ENCODE peak calls at places on chromosomes 7 and 10, in four cellular contexts. One of them, this sample, is unnamed.

GRCh38 chr10:70595566-70596016 is 7.0 kb downstream of the PRF1 start:
- DNase-seq in mesendoderm: no peak
- DNase-seq in neuronal stem cell: no peak
- DNase-seq in H1: no peak
- DNase-seq in this sample: peak

GRCh38 chr7:39645482-39646407 is 22.4 kb downstream of the RALA start:
- DNase-seq in neuronal stem cell: no peak
- DNase-seq in H1: no peak
- DNase-seq in mesendoderm: no peak
- DNase-seq in this sample: no peak

GRCh38 chr7:156088115-156088514 is 275.9 kb upstream of the SHH start:
- DNase-seq in mesendoderm: no peak
- DNase-seq in H1: no peak
- DNase-seq in neuronal stem cell: no peak
- DNase-seq in this sample: no peak

GRCh38 chr10:15695852-15696251 is 23.9 kb downstream of the ITGA8 start:
- DNase-seq in H1: no peak
- DNase-seq in neuronal stem cell: no peak
- DNase-seq in mesendoderm: peak
- DNase-seq in this sample: no peak

GRCh38 chr7:4973728-4974198 is 14.8 kb upstream of the MMD2 start:
- DNase-seq in neuronal stem cell: peak
- DNase-seq in H1: peak
- DNase-seq in mesendoderm: peak
- DNase-seq in this sample: peak

GRCh38 chr10:34731885-34732701 is 83.0 kb downstream of the PARD3 start:
- DNase-seq in H1: no peak
- DNase-seq in mesendoderm: no peak
- DNase-seq in neuronal stem cell: no peak
- DNase-seq in this sample: no peak

GRCh38 chr10:104350146-104350635 is 3.4 kb upstream of the CFAP58 start:
- DNase-seq in neuronal stem cell: no peak
- DNase-seq in mesendoderm: peak
- DNase-seq in H1: no peak
- DNase-seq in this sample: peak

GRCh38 chr10:124019886-124020797 is 73.3 kb downstream of the CHST15 start:
- DNase-seq in mesendoderm: peak
- DNase-seq in H1: peak
- DNase-seq in neuronal stem cell: no peak
- DNase-seq in this sample: no peak

GRCh38 chr10:43867667-43868361 is 219.1 kb upstream of the ZNF32 start:
- DNase-seq in H1: no peak
- DNase-seq in mesendoderm: no peak
- DNase-seq in neuronal stem cell: no peak
- DNase-seq in this sample: no peak

GRCh38 chr7:100679129-100679926 is 5.8 kb downstream of the GNB2 start:
- DNase-seq in mesendoderm: no peak
- DNase-seq in H1: no peak
- DNase-seq in neuronal stem cell: no peak
- DNase-seq in this sample: no peak

GRCh38 chr7:87874066-87874465 is 2.1 kb downstream of the SLC25A40 start:
- DNase-seq in mesendoderm: no peak
- DNase-seq in H1: no peak
- DNase-seq in neuronal stem cell: no peak
- DNase-seq in this sample: no peak

GRCh38 chr10:114486938-114487814 is 82.9 kb upstream of the AFAP1L2 start:
- DNase-seq in mesendoderm: peak
- DNase-seq in H1: no peak
- DNase-seq in neuronal stem cell: no peak
- DNase-seq in this sample: no peak

GRCh38 chr10:123402656-123403055 is 248.5 kb downstream of the BUB3 start:
- DNase-seq in H1: no peak
- DNase-seq in mesendoderm: no peak
- DNase-seq in neuronal stem cell: no peak
- DNase-seq in this sample: no peak

GRCh38 chr7:105097619-105098018 is 83.6 kb downstream of the KMT2E start:
- DNase-seq in mesendoderm: no peak
- DNase-seq in neuronal stem cell: no peak
- DNase-seq in H1: no peak
- DNase-seq in this sample: no peak

GRCh38 chr10:131874991-131875451 is 25.8 kb upstream of the PPP2R2D start:
- DNase-seq in mesendoderm: peak
- DNase-seq in neuronal stem cell: peak
- DNase-seq in H1: peak
- DNase-seq in this sample: peak

GRCh38 chr10:7458554-7458953 is 47.7 kb upstream of the SFMBT2 start:
- DNase-seq in neuronal stem cell: no peak
- DNase-seq in H1: no peak
- DNase-seq in mesendoderm: peak
- DNase-seq in this sample: no peak

GRCh38 chr7:31493714-31494181 is 20.1 kb upstream of the ITPRID1 start:
- DNase-seq in neuronal stem cell: no peak
- DNase-seq in mesendoderm: peak
- DNase-seq in H1: peak
- DNase-seq in this sample: peak

GRCh38 chr7:45028920-45029344 is 28.9 kb downstream of the CCM2 start:
- DNase-seq in H1: no peak
- DNase-seq in mesendoderm: no peak
- DNase-seq in neuronal stem cell: no peak
- DNase-seq in this sample: no peak

GRCh38 chr7:158657189-158657746 is 47.3 kb downstream of the NCAPG2 start:
- DNase-seq in mesendoderm: no peak
- DNase-seq in H1: no peak
- DNase-seq in neuronal stem cell: no peak
- DNase-seq in this sample: no peak

GRCh38 chr7:98697083-98697482 is 80.0 kb downstream of the NPTX2 start:
- DNase-seq in H1: no peak
- DNase-seq in neuronal stem cell: no peak
- DNase-seq in mesendoderm: no peak
- DNase-seq in this sample: no peak

GRCh38 chr7:74364061-74364460 is 74.9 kb downstream of the CLIP2 start:
- DNase-seq in mesendoderm: peak
- DNase-seq in H1: no peak
- DNase-seq in neuronal stem cell: no peak
- DNase-seq in this sample: no peak

GRCh38 chr7:73706122-73707044 is 13.1 kb downstream of the STX1A start:
- DNase-seq in H1: no peak
- DNase-seq in neuronal stem cell: no peak
- DNase-seq in mesendoderm: no peak
- DNase-seq in this sample: no peak

GRCh38 chr7:57412168-57412567 is 37.8 kb upstream of the ZNF716 start:
- DNase-seq in H1: no peak
- DNase-seq in neuronal stem cell: no peak
- DNase-seq in mesendoderm: no peak
- DNase-seq in this sample: no peak

GRCh38 chr7:106730021-106730420 is 69.1 kb upstream of the CCDC71L start:
- DNase-seq in mesendoderm: no peak
- DNase-seq in H1: no peak
- DNase-seq in neuronal stem cell: no peak
- DNase-seq in this sample: no peak

GRCh38 chr7:30546596-30546995 is 42.0 kb upstream of the GGCT start:
- DNase-seq in neuronal stem cell: no peak
- DNase-seq in mesendoderm: no peak
- DNase-seq in H1: no peak
- DNase-seq in this sample: no peak

GRCh38 chr7:64314493-64315020 is 796 bp downstream of the ZNF736 start:
- DNase-seq in H1: no peak
- DNase-seq in mesendoderm: no peak
- DNase-seq in neuronal stem cell: no peak
- DNase-seq in this sample: no peak

GRCh38 chr7:30796105-30796869 is 25.1 kb downstream of the MINDY4 start:
- DNase-seq in H1: no peak
- DNase-seq in mesendoderm: no peak
- DNase-seq in neuronal stem cell: no peak
- DNase-seq in this sample: no peak

GRCh38 chr7:27130540-27131389 is at the start of gene HOXA4:
- DNase-seq in mesendoderm: peak
- DNase-seq in H1: no peak
- DNase-seq in neuronal stem cell: no peak
- DNase-seq in this sample: peak

GRCh38 chr7:140593583-140593982 is 47.0 kb downstream of the DENND2A start:
- DNase-seq in neuronal stem cell: no peak
- DNase-seq in H1: no peak
- DNase-seq in mesendoderm: no peak
- DNase-seq in this sample: no peak

GRCh38 chr10:73506491-73506890 is 10.7 kb upstream of the PPP3CB start:
- DNase-seq in mesendoderm: no peak
- DNase-seq in H1: no peak
- DNase-seq in neuronal stem cell: no peak
- DNase-seq in this sample: no peak

GRCh38 chr10:50604049-50604640 is 19.6 kb downstream of the SGMS1 start:
- DNase-seq in mesendoderm: no peak
- DNase-seq in H1: no peak
- DNase-seq in neuronal stem cell: no peak
- DNase-seq in this sample: no peak

GRCh38 chr7:37921340-37921805 is 933 bp downstream of the EPDR1 start:
- DNase-seq in H1: no peak
- DNase-seq in mesendoderm: peak
- DNase-seq in neuronal stem cell: peak
- DNase-seq in this sample: peak

GRCh38 chr7:122546496-122546895 is 152.4 kb downstream of the RNF133 start:
- DNase-seq in mesendoderm: no peak
- DNase-seq in neuronal stem cell: no peak
- DNase-seq in H1: no peak
- DNase-seq in this sample: no peak

GRCh38 chr10:122282253-122282671 is 11.2 kb downstream of the BTBD16 start:
- DNase-seq in mesendoderm: no peak
- DNase-seq in H1: no peak
- DNase-seq in neuronal stem cell: no peak
- DNase-seq in this sample: no peak

GRCh38 chr10:58460157-58460556 is 52.5 kb upstream of the BICC1 start:
- DNase-seq in neuronal stem cell: no peak
- DNase-seq in H1: no peak
- DNase-seq in mesendoderm: no peak
- DNase-seq in this sample: no peak

GRCh38 chr10:58459069-58459468 is 53.6 kb upstream of the BICC1 start:
- DNase-seq in mesendoderm: no peak
- DNase-seq in H1: no peak
- DNase-seq in neuronal stem cell: no peak
- DNase-seq in this sample: no peak

GRCh38 chr10:58453098-58453497 is 59.6 kb upstream of the BICC1 start:
- DNase-seq in neuronal stem cell: no peak
- DNase-seq in H1: no peak
- DNase-seq in mesendoderm: no peak
- DNase-seq in this sample: no peak

GRCh38 chr10:58456180-58456579 is 56.5 kb upstream of the BICC1 start:
- DNase-seq in mesendoderm: no peak
- DNase-seq in H1: no peak
- DNase-seq in neuronal stem cell: no peak
- DNase-seq in this sample: no peak

DNA sequence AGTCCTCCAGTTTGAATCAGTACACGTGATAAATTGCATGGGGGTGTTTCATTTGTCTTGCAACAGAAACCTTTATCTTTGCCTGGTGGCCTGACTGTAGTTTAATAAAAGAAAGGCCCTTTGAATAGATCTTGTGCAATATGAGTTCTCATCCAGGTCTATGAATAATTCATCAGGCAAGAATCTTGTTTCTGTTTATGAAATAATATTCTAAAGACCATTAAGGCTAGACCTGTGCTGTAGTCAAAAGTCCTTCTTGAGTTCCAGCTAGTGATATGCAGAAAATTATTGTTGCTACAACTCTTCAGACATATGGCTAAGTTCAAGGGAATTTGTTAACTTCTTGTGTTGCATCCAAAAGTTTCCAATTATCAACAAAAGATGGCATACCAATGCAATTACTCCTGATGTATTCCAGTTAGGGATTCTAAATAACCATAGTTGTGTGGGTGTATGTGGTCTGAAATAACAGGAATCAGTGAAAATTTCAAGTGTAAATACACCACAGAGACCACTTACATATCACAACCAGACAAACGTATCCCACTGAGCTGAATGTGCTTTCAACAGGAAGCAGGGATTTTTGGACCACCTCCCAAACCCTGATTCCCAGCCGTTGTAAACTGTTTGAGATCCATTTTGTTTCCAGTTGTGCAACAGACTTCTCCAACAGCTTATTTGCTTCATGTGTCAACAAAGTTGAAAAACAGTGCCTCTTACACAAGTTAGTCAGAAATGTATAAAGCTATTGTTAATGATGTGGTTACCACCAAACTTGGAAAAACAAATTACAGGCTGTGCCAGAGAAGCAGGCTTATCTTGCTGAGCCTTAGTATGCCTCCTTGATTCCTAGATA is 54.7 kb upstream of the BICC1 start:
- DNase-seq in H1: no peak
- DNase-seq in mesendoderm: no peak
- DNase-seq in neuronal stem cell: no peak
- DNase-seq in this sample: peak
- H3K4me3 ChIP-seq in H1: no peak
- H3K4me3 ChIP-seq in mesendoderm: no peak
- H3K4me3 ChIP-seq in neuronal stem cell: no peak
- H3K4me3 ChIP-seq in this sample: no peak

DNA sequence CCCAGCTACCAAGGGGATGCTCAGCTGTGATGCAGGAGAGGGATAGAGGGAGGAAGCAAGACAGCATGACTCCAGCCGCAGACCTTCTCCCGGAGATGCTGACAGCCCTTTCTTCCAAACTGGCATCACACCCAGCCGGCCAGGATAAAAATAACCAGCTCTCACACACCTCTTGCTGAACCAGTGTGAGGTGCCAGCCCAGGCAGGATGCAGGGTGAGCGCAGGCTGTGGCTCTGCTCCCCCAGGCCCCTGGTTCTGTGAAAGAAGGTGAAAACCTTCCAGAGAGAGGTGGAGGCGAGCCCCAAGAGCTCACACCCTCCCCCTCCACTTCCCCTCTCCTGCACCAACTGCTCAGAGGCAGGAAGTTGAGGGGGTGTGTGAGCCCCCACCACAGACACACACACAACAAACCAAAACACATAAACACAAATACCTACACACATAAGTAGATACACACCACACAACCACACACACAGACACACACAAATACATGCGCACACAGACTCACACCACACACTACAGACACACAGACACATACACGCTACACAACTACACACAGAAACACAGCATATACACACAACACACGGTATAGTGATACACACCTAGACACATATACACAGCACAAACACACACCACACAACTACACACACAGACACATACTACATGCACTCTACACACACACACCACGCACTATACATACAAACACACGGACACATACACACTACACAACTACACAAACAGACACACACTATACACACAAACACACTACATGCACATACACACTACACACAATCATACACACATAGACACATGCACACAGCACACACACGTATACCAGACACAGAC is 4.2 kb downstream of the GPR15LG start:
- DNase-seq in H1: no peak
- DNase-seq in mesendoderm: no peak
- DNase-seq in neuronal stem cell: no peak
- DNase-seq in this sample: no peak
- H3K27ac ChIP-seq in H1: no peak
- H3K27ac ChIP-seq in mesendoderm: no peak
- H3K27ac ChIP-seq in neuronal stem cell: no peak
- H3K27ac ChIP-seq in this sample: no peak

GRCh38 chr10:67296926-67297325 is 371.1 kb downstream of the LRRTM3 start:
- DNase-seq in mesendoderm: no peak
- DNase-seq in neuronal stem cell: no peak
- DNase-seq in H1: no peak
- DNase-seq in this sample: no peak
- H3K4me3 ChIP-seq in mesendoderm: no peak
- H3K4me3 ChIP-seq in neuronal stem cell: no peak
- H3K4me3 ChIP-seq in H1: no peak
- H3K4me3 ChIP-seq in this sample: no peak

GRCh38 chr10:13776861-13777301 is 190.1 kb downstream of the PRPF18 start:
- DNase-seq in neuronal stem cell: no peak
- DNase-seq in mesendoderm: no peak
- DNase-seq in H1: no peak
- DNase-seq in this sample: no peak
- H3K27ac ChIP-seq in neuronal stem cell: no peak
- H3K27ac ChIP-seq in mesendoderm: no peak
- H3K27ac ChIP-seq in H1: no peak
- H3K27ac ChIP-seq in this sample: no peak

This sample was measured in colonic mucosa.